ENCODE peak calls at places on chromosomes 13 and 19, in six cellular contexts. I is uterus, U is A549, M is kidney epithelial cell, J is tibial artery, N is astrocyte of the spinal cord. Y is an unnamed sample.
A peak's percentile ranks its signal among the peaks of the same experiment; 100 is the strongest.

GRCh38 chr13:102220681-102221228 is 181.1 kb downstream of the FGF14 start:
- DNase-seq in I (no peak), U (no peak), M (no peak), J (no peak), N (no peak), Y (no peak)

GRCh38 chr13:109608032-109608431 is 178.4 kb downstream of the IRS2 start:
- DNase-seq in I (no peak), U (no peak), M (no peak), J (no peak), N (no peak), Y (no peak)

GRCh38 chr13:99766641-99767045 is 204.9 kb downstream of the ZIC5 start:
- DNase-seq in I (no peak), U (no peak), M (no peak), J (no peak), N (no peak), Y (no peak)

GRCh38 chr13:88887045-88887662 is 1216.0 kb downstream of the SLITRK5 start:
- DNase-seq in I (no peak), U (no peak), M (no peak), J (no peak), N (no peak), Y (no peak)

GRCh38 chr19:13953021-13953531 is 767 bp downstream of the DCAF15 start:
- DNase-seq in I (no peak), U (peak; percentile 35), M (no peak), J (no peak), N (peak; percentile 46), Y (peak; percentile 63)

GRCh38 chr13:84645196-84646071 is 763.2 kb upstream of the SLITRK1 start:
- DNase-seq in I (no peak), U (no peak), M (no peak), J (no peak), N (peak; percentile 50), Y (peak; percentile 25)

GRCh38 chr13:111516712-111517640 is 196.5 kb downstream of the TEX29 start:
- DNase-seq in I (no peak), U (no peak), M (no peak), J (no peak), N (no peak), Y (no peak)

GRCh38 chr13:20126460-20127262 is 34.2 kb downstream of the GJA3 start:
- DNase-seq in I (no peak), U (no peak), M (no peak), J (no peak), N (no peak), Y (no peak)

GRCh38 chr19:58000677-58001076 is 1.9 kb downstream of the ZNF606 start:
- DNase-seq in I (no peak), U (no peak), M (no peak), J (no peak), N (no peak), Y (no peak)
- H3K4me3 ChIP-seq in I (no peak overlapping the region), U (no peak overlapping the region), M (no peak overlapping the region), J (no peak overlapping the region), N (no peak overlapping the region), Y (no peak overlapping the region)

GRCh38 chr19:41699968-41700323 is 8.5 kb upstream of the CEACAM5 start:
- DNase-seq in I (no peak), U (no peak), M (no peak), J (no peak), N (no peak), Y (no peak)

GRCh38 chr19:41699231-41699967 is 9.0 kb upstream of the CEACAM5 start:
- DNase-seq in I (no peak), U (peak; percentile 72), M (no peak), J (no peak), N (no peak), Y (no peak)

GRCh38 chr19:41702208-41702651 is 6.2 kb upstream of the CEACAM5 start:
- DNase-seq in I (no peak), U (peak; percentile 85), M (no peak), J (no peak), N (peak; percentile 1), Y (peak; percentile 64)

GRCh38 chr19:41700381-41701195 is 7.8 kb upstream of the CEACAM5 start:
- DNase-seq in I (no peak), U (no peak), M (no peak), J (no peak), N (no peak), Y (no peak)

DNA sequence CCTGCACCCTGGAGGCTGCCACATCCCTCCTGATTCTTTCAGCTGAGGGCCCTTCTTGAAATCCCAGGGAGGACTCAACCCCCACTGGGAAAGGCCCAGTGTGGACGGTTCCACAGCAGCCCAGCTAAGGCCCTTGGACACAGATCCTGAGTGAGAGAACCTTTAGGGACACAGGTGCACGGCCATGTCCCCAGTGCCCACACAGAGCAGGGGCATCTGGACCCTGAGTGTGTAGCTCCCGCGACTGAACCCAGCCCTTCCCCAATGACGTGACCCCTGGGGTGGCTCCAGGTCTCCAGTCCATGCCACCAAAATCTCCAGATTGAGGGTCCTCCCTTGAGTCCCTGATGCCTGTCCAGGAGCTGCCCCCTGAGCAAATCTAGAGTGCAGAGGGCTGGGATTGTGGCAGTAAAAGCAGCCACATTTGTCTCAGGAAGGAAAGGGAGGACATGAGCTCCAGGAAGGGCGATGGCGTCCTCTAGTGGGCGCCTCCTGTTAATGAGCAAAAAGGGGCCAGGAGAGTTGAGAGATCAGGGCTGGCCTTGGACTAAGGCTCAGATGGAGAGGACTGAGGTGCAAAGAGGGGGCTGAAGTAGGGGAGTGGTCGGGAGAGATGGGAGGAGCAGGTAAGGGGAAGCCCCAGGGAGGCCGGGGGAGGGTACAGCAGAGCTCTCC is 6.9 kb upstream of the CEACAM5 start:
- DNase-seq in I (no peak), U (peak; percentile 58), M (no peak), J (no peak), N (no peak), Y (no peak)
- TF ChIP-seq CTCF in I (no peak), U (peak; percentile 59), M (peak; percentile 1), J (no peak), N (no peak), Y (no peak)

DNA sequence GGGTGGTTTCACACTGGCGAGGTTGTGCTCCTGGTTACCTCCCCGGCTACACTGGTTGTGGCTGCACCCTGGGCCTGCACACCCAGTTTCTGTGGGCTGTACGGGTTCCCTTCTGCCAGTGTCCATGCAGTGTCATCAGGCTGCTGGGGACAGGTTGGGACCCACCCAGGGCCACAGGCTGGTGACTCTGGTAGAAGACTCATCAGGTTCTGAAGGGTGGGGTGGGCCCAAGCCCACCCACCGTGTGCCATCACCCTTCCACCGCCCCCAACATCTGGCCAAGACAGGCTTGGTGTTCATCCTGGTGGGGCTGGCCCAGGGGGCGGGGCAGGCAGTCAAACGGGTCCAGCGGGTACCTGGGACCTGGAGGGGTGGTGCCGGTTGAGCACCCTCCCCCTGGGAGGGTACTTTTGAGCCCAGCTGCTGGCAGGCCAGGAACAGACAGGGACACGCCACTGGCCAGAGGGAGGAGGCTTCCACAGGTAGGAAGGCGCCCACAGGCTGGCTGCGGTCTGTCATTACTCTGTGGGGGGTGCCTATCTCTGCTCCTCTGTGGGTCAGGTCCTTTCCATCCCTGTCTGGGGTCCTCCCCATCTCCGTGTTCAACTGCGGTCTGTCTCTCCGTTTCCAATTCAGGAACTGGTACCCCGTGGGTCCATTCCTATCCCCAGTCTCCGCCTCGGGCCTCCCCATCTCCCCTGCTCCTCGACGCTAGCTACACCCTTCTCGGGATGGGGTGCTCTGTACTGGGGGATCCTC is at the start of gene RNF225:
- DNase-seq in I (no peak), U (no peak), M (no peak), J (no peak), N (no peak), Y (peak; percentile 13)
- H3K4me3 ChIP-seq in I (no peak within 1 kb of the TSS), U (no peak within 1 kb of the TSS), M (peak within 1 kb of the TSS; percentile 2), J (no peak within 1 kb of the TSS), N (no peak within 1 kb of the TSS), Y (no peak within 1 kb of the TSS)

GRCh38 chr19:12779162-12779993 is 4.0 kb upstream of the HOOK2 start:
- DNase-seq in I (peak; percentile 69), U (no peak), M (no peak), J (no peak), N (peak; percentile 95), Y (peak; percentile 93)
- TF ChIP-seq CTCF in I (no peak), U (no peak), M (peak; percentile 11), J (no peak), N (no peak), Y (no peak)

GRCh38 chr19:17496337-17496997 is 15.0 kb upstream of the PGLS start:
- DNase-seq in I (peak; percentile 46), U (peak; percentile 66), M (no peak), J (peak; percentile 41), N (peak; percentile 59), Y (peak; percentile 69)
- H3K4me3 ChIP-seq in I (no peak overlapping the region), U (no peak overlapping the region), M (no peak overlapping the region), J (no peak overlapping the region), N (no peak overlapping the region), Y (no peak overlapping the region)